ENCODE peak calls at places on chromosomes 6 and 20, in ten cellular contexts. P is breast epithelium, N is psoas muscle, I is neural progenitor cell, Z is fibroblast of the aortic adventitia, B is adipocyte, G is tibial nerve, C is foreskin fibroblast, T is PC-9, E is choroid plexus epithelial cell. H is an unnamed sample.
A peak's percentile ranks its signal among the peaks of the same experiment; 100 is the strongest.

GRCh38 chr20:22106308-22106938 is 401.0 kb downstream of the PAX1 start:
- DNase-seq in C (no peak), P (no peak), T (no peak), B (peak; percentile 0), E (peak; percentile 37), N (no peak), I (peak; percentile 50), Z (peak; percentile 75), G (peak; percentile 32), H (no peak)

GRCh38 chr6:38499046-38499445 is 140.7 kb downstream of the BTBD9 start:
- DNase-seq in I (no peak), B (no peak), G (no peak), T (no peak), P (no peak), Z (no peak), N (no peak), E (no peak), C (no peak), H (no peak)

GRCh38 chr20:63132131-63132714 is 83.7 kb downstream of the YTHDF1 start:
- DNase-seq in N (no peak), B (no peak), Z (no peak), P (peak; percentile 24), E (no peak), I (no peak), T (no peak), C (no peak), G (no peak), H (no peak)

GRCh38 chr6:167811689-167812487 is 14.8 kb upstream of the AFDN start:
- DNase-seq in Z (no peak), G (no peak), I (no peak), T (no peak), C (no peak), E (peak; percentile 22), N (no peak), B (no peak), P (no peak), H (no peak)

GRCh38 chr6:168631589-168631988 is 190.6 kb downstream of the SMOC2 start:
- DNase-seq in E (no peak), N (no peak), I (no peak), T (peak; percentile 36), B (no peak), G (no peak), Z (no peak), P (no peak), C (no peak), H (no peak)

GRCh38 chr20:46552460-46553420 is 2.3 kb upstream of the OCSTAMP start:
- DNase-seq in B (no peak), C (no peak), I (no peak), T (no peak), G (no peak), E (no peak), N (no peak), P (no peak), Z (no peak), H (no peak)

GRCh38 chr6:121881974-121882667 is 446.7 kb downstream of the GJA1 start:
- DNase-seq in E (peak; percentile 94), B (peak; percentile 75), Z (peak; percentile 90), N (no peak), C (peak; percentile 96), T (no peak), I (no peak), P (no peak), G (no peak), H (peak; percentile 65)

GRCh38 chr6:110776413-110776812 is 38.9 kb downstream of the CDK19 start:
- DNase-seq in G (no peak), I (no peak), P (no peak), C (no peak), E (no peak), B (peak; percentile 33), N (no peak), T (no peak), Z (no peak), H (no peak)

GRCh38 chr20:53683506-53683905 is 89.9 kb upstream of the ZNF217 start:
- DNase-seq in B (no peak), I (no peak), E (no peak), N (no peak), C (no peak), Z (no peak), P (no peak), G (no peak), T (no peak), H (no peak)

GRCh38 chr20:25046736-25047666 is 10.9 kb downstream of the ACSS1 start:
- DNase-seq in P (no peak), G (no peak), B (no peak), E (no peak), C (no peak), Z (no peak), T (peak; percentile 21), I (no peak), N (peak; percentile 6), H (no peak)

GRCh38 chr6:169722362-169723199 is 1.7 kb downstream of the PHF10 start:
- DNase-seq in T (peak; percentile 60), I (peak; percentile 68), N (peak; percentile 33), B (peak; percentile 74), C (peak; percentile 75), G (peak; percentile 19), Z (peak; percentile 81), P (peak; percentile 59), E (peak; percentile 78), H (peak; percentile 58)

GRCh38 chr6:169724554-169725269 is 412 bp upstream of the PHF10 start:
- DNase-seq in G (peak; percentile 19), N (peak; percentile 52), B (peak; percentile 65), I (no peak), T (no peak), Z (peak; percentile 18), C (peak; percentile 68), E (no peak), P (no peak), H (no peak)

GRCh38 chr6:169725270-169726048 is 1.2 kb upstream of the PHF10 start:
- DNase-seq in N (peak; percentile 74), I (peak; percentile 92), Z (peak; percentile 70), T (peak; percentile 77), E (peak; percentile 79), C (peak; percentile 91), B (peak; percentile 75), P (no peak), G (peak; percentile 50), H (peak; percentile 84)

GRCh38 chr6:169723200-169723909 is 945 bp downstream of the PHF10 start:
- DNase-seq in C (peak; percentile 79), B (peak; percentile 83), N (peak; percentile 87), Z (peak; percentile 75), G (peak; percentile 55), I (peak; percentile 81), E (peak; percentile 86), P (peak; percentile 80), T (peak; percentile 36), H (peak; percentile 75)

DNA sequence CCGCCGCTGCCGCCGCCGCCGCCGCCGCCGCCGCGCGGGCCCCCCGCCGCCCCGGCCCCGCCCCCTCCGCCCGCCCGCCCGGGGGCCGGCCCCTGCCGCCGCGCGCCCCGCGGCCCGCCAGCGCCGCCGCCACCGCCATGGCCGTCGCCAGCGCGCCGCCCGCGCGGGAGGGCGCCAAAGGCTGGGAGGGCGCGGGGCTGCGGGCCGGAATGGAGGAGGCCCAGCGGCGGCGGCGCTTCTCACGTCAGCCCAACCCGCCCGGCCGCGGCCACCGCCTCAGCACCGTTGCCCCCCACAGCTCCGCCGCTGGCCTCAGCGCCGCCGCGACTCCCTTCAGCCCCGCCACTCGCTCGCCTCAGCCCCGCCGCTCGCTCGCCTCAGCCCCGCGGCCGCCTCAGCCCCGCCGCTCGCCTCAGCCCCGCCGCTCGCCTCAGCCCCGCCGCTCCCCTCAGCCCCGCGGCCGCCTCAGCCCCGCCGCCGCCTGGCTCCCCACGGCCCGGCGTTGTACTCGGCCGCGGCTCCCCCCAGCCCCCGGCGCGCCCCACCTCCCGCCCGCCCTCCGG is at the start of gene PHF10:
- DNase-seq in Z (no peak), N (peak; percentile 49), G (no peak), P (no peak), T (no peak), E (peak; percentile 32), C (peak; percentile 62), I (peak; percentile 91), B (peak; percentile 75), H (no peak)
- H3K4me3 ChIP-seq in Z (peak within 1 kb of the TSS; percentile 75), N (peak within 1 kb of the TSS; percentile 79), G (peak within 1 kb of the TSS; percentile 77), P (peak within 1 kb of the TSS; percentile 72), T (peak within 1 kb of the TSS; percentile 75), E (peak within 1 kb of the TSS; percentile 73), C (peak within 1 kb of the TSS; percentile 59), I (peak within 1 kb of the TSS; percentile 93), B (peak within 1 kb of the TSS; percentile 85), H (peak within 1 kb of the TSS; percentile 76)

DNA sequence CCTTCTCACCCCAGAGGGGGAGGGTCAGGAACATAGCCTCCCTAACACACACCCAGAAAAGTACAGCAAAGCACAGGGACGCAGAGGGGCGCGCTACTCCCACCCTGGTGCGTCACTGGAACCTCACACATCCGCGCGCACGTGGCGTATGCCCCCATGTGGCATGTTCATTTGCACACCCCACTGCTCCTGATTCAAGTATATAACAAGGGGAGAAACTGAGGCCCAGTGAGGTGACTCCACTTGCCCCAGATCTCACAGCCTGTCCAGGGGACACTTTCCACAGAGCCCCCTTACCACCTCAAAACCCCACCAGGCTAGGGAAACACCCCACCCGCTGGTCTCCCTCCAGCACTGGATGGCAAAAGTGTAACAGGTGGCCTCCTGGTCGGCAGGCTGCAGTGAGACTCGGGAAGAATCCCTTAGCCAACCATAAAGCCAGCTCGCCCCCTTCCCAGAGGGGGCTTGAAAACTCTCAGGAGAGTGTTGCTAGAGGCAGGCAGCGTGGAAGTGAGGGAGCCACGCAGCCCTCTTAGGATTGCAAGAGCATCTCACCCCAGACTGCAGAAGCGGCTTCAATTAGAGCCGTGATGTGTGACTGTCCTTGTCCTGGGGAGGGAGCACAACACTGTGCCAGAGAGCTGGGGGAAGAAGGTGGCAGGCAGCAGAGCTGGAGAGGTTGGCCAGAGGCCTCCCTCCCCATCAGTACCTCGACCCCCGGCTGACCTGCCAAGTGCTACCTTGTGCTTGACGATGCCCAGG is at the start of gene GRM4:
- DNase-seq in N (no peak), E (no peak), B (no peak), I (no peak), G (no peak), Z (no peak), P (no peak), C (no peak), T (no peak), H (no peak)
- H3K4me3 ChIP-seq in N (peak within 1 kb of the TSS; percentile 61), E (peak within 1 kb of the TSS; percentile 46), B (peak within 1 kb of the TSS; percentile 72), I (peak within 1 kb of the TSS; percentile 86), G (peak within 1 kb of the TSS; percentile 43), Z (peak within 1 kb of the TSS; percentile 48), P (peak within 1 kb of the TSS; percentile 29), C (peak within 1 kb of the TSS; percentile 38), T (peak within 1 kb of the TSS; percentile 61), H (peak within 1 kb of the TSS; percentile 3)

GRCh38 chr6:108598316-108598863 is 37.7 kb downstream of the FOXO3 start:
- DNase-seq in N (peak; percentile 15), Z (peak; percentile 74), E (no peak), C (peak; percentile 80), P (no peak), I (no peak), G (no peak), T (no peak), B (peak; percentile 66), H (peak; percentile 51)
- H3K4me3 ChIP-seq in N (no peak overlapping the region), Z (no peak overlapping the region), E (no peak overlapping the region), C (no peak overlapping the region), P (no peak overlapping the region), I (no peak overlapping the region), G (no peak overlapping the region), T (no peak overlapping the region), B (peak overlapping the region; percentile 14), H (no peak overlapping the region)

DNA sequence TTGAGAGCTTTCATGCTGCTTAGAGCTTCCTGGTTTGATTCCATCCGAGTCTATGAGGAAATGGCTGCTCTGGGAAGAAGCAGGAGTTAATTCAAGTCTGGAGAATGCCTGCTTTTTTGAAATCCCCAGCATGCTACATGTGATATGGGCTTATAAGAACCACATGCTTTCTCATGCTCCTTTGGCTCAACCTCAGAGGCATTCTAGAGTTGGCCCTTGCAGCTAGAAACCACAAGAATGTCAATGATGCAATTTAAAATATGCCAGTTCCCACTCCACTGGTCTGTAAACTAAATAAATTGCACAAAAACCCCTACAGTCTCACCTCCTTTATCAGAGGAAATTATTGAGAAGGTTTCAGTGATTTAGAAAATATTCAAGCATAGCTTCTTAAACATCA is 143.0 kb upstream of the OLIG3 start:
- DNase-seq in B (peak; percentile 98), T (peak; percentile 97), N (no peak), C (peak; percentile 95), Z (peak; percentile 100), E (peak; percentile 100), G (peak; percentile 68), I (no peak), P (no peak), H (peak; percentile 96)
- H3K4me3 ChIP-seq in B (peak overlapping the region; percentile 59), T (peak overlapping the region; percentile 7), N (no peak overlapping the region), C (no peak overlapping the region), Z (no peak overlapping the region), E (no peak overlapping the region), G (no peak overlapping the region), I (no peak overlapping the region), P (no peak overlapping the region), H (no peak overlapping the region)